ENCODE peak calls at places on chromosomes 12 and 14, in seven cellular contexts. Y is stimulated activated CD4-positive, alpha-beta T cell treated with anti-CD3 and anti-CD28 coated beads, TNF-alpha, amount 100 ng/mL, for 4 hours; D is GM20000; B is activated CD8-positive, alpha-beta memory T cell treated with anti-CD3 and anti-CD28 coated beads, Interleukin-2, amount 50 U/mL, for 48 hours; K is brain microvascular endothelial cell; H is Daoy; S is GM19239. C is an unnamed sample.

GRCh38 chr12:123064356-123064755 is 83.9 kb downstream of the ARL6IP4 start:
- DNase-seq in Y (no peak), S (no peak), D (no peak), H (no peak), B (no peak), K (no peak), C (no peak)

GRCh38 chr12:70367268-70368141 is 1.4 kb downstream of the KCNMB4 start:
- DNase-seq in S (no peak), B (no peak), H (no peak), Y (no peak), D (no peak), K (no peak), C (no peak)

GRCh38 chr12:51415931-51416330 is 8.7 kb upstream of the SLC4A8 start:
- DNase-seq in B (no peak), Y (no peak), S (no peak), D (no peak), K (no peak), H (no peak), C (no peak)

GRCh38 chr12:120598674-120599463 is 17.7 kb upstream of the POP5 start:
- DNase-seq in B (no peak), S (no peak), K (peak), H (peak), Y (no peak), D (no peak), C (no peak)

GRCh38 chr12:75720807-75721206 is 209.4 kb upstream of the KRR1 start:
- DNase-seq in S (no peak), Y (no peak), B (no peak), K (no peak), H (no peak), D (no peak), C (peak)

GRCh38 chr12:43362910-43363694 is 188.9 kb downstream of the ADAMTS20 start:
- DNase-seq in Y (no peak), S (no peak), H (peak), B (no peak), K (no peak), D (no peak), C (no peak)

GRCh38 chr12:69064734-69065413 is 131.9 kb upstream of the CPM start:
- DNase-seq in H (no peak), B (no peak), K (no peak), Y (no peak), D (no peak), S (no peak), C (no peak)

GRCh38 chr12:666066-666465 is 2.8 kb upstream of the NINJ2 start:
- DNase-seq in D (no peak), B (no peak), K (no peak), H (no peak), Y (no peak), S (no peak), C (no peak)

GRCh38 chr12:108371801-108372344 is 32.8 kb upstream of the CMKLR1 start:
- DNase-seq in D (no peak), Y (no peak), B (no peak), S (no peak), K (peak), H (peak), C (no peak)

GRCh38 chr12:113306382-113306781 is 28.5 kb downstream of the SLC8B1 start:
- DNase-seq in S (no peak), B (no peak), H (peak), D (no peak), K (no peak), Y (no peak), C (no peak)

GRCh38 chr12:56261503-56262230 is 3.5 kb upstream of the ANKRD52 start:
- DNase-seq in B (no peak), H (peak), D (no peak), S (no peak), Y (no peak), K (peak), C (no peak)

GRCh38 chr12:29026419-29026818 is 122.7 kb upstream of the FAR2 start:
- DNase-seq in H (no peak), K (no peak), Y (no peak), S (no peak), B (no peak), D (no peak), C (no peak)

GRCh38 chr12:41907036-41907435 is 237.6 kb downstream of the GXYLT1 start:
- DNase-seq in Y (no peak), S (no peak), H (no peak), B (no peak), D (no peak), K (no peak), C (no peak)

GRCh38 chr14:81450100-81450531 is 50.0 kb upstream of the STON2 start:
- DNase-seq in K (no peak), S (no peak), H (peak), D (no peak), B (no peak), Y (no peak), C (no peak)

GRCh38 chr14:104520620-104521410 is 58.7 kb upstream of the C14orf180 start:
- DNase-seq in D (no peak), B (peak), S (no peak), Y (no peak), H (no peak), K (no peak), C (no peak)

GRCh38 chr12:39393890-39394289 is 49.0 kb downstream of the KIF21A start:
- DNase-seq in Y (no peak), H (no peak), D (no peak), S (no peak), K (no peak), B (no peak), C (no peak)

GRCh38 chr14:68593806-68594536 is 198.9 kb downstream of the ZFP36L1 start:
- DNase-seq in K (no peak), B (no peak), D (no peak), Y (no peak), H (peak), S (no peak), C (no peak)

GRCh38 chr14:93892923-93893549 is 34.1 kb upstream of the FAM181A start:
- DNase-seq in Y (peak), D (peak), K (peak), H (peak), B (peak), S (peak), C (peak)

GRCh38 chr14:102906616-102907302 is 15.7 kb upstream of the AMN start:
- DNase-seq in K (no peak), B (no peak), S (no peak), Y (no peak), H (no peak), D (no peak), C (no peak)

GRCh38 chr14:99248761-99249171 is 23.2 kb downstream of the BCL11B start:
- DNase-seq in H (no peak), K (no peak), B (no peak), Y (no peak), D (no peak), S (no peak), C (no peak)

GRCh38 chr14:74938873-74939495 is 15.9 kb upstream of the RPS6KL1 start:
- DNase-seq in K (no peak), S (no peak), D (no peak), Y (no peak), B (no peak), H (no peak), C (no peak)

GRCh38 chr12:39905152-39905551 is 200.7 kb downstream of the SLC2A13 start:
- DNase-seq in S (no peak), H (no peak), B (no peak), Y (no peak), K (no peak), D (no peak), C (no peak)

GRCh38 chr14:24430143-24430681 is 458 bp downstream of the KHNYN start:
- DNase-seq in K (peak), S (peak), D (peak), B (peak), H (peak), Y (no peak), C (peak)

GRCh38 chr12:66066071-66066928 is 64.2 kb downstream of the LLPH start:
- DNase-seq in S (no peak), D (no peak), B (no peak), H (peak), Y (no peak), K (peak), C (no peak)

GRCh38 chr12:10235761-10236631 is 23.3 kb downstream of the GABARAPL1 start:
- DNase-seq in K (no peak), D (peak), H (peak), B (peak), Y (no peak), S (no peak), C (peak)

GRCh38 chr12:114998118-114998771 is 314.3 kb upstream of the TBX3 start:
- DNase-seq in S (no peak), Y (no peak), D (no peak), H (no peak), B (no peak), K (no peak), C (no peak)

GRCh38 chr14:53010193-53010592 is 59.3 kb upstream of the FERMT2 start:
- DNase-seq in D (no peak), S (no peak), Y (no peak), B (no peak), K (no peak), H (no peak), C (no peak)

GRCh38 chr12:53950441-53950781 is 4.3 kb upstream of the HOXC12 start:
- DNase-seq in D (no peak), B (no peak), S (no peak), K (no peak), H (no peak), Y (no peak), C (peak)

GRCh38 chr14:80264698-80265097 is 53.4 kb upstream of the DIO2 start:
- DNase-seq in B (no peak), D (no peak), H (no peak), Y (no peak), S (no peak), K (no peak), C (no peak)

GRCh38 chr12:124727922-124728321 is 135.7 kb downstream of the SCARB1 start:
- DNase-seq in K (no peak), S (no peak), H (no peak), B (no peak), D (no peak), Y (no peak), C (peak)

GRCh38 chr14:32224731-32225377 is 21.8 kb upstream of the RNU6-8 start:
- DNase-seq in B (no peak), H (peak), S (no peak), K (peak), D (no peak), Y (no peak), C (peak)

GRCh38 chr14:89617471-89618291 is 200.6 kb upstream of the FOXN3 start:
- DNase-seq in Y (no peak), S (peak), K (peak), D (peak), B (peak), H (peak), C (peak)

GRCh38 chr14:87805315-87805723 is 187.7 kb downstream of the GALC start:
- DNase-seq in H (peak), S (peak), K (no peak), Y (peak), B (peak), D (peak), C (no peak)

GRCh38 chr14:37195327-37195726 is 2.4 kb upstream of the MIPOL1 start:
- DNase-seq in Y (no peak), D (no peak), S (no peak), H (peak), B (no peak), K (no peak), C (no peak)

GRCh38 chr14:33404964-33405574 is 466.4 kb downstream of the NPAS3 start:
- DNase-seq in D (no peak), B (no peak), Y (no peak), H (no peak), S (no peak), K (no peak), C (no peak)

GRCh38 chr12:94262228-94263010 is 114.0 kb downstream of the PLXNC1 start:
- DNase-seq in H (peak), Y (peak), S (peak), K (peak), D (peak), B (peak), C (peak)

C was measured in T47D.